ENCODE peak calls at places on chromosome 21, in five cellular contexts. E is kidney epithelial cell, V is NCI-H774, J is NCI-H2081, R is D721Med. G is an unnamed sample.

GRCh38 chr21:26788783-26789182 is 56.4 kb downstream of the ADAMTS1 start:
- DNase-seq in R (no peak), E (no peak), J (no peak), V (no peak), G (no peak)

GRCh38 chr21:37582613-37583012 is 216.0 kb downstream of the DYRK1A start:
- DNase-seq in R (no peak), J (no peak), E (peak), V (peak), G (no peak)

GRCh38 chr21:34994646-34995631 is 54.2 kb downstream of the RUNX1 start:
- DNase-seq in R (no peak), E (no peak), J (no peak), V (no peak), G (no peak)

GRCh38 chr21:36325373-36326010 is 5.5 kb downstream of the MORC3 start:
- DNase-seq in E (no peak), V (no peak), J (no peak), R (no peak), G (no peak)

GRCh38 chr21:14260459-14260764 is 44.5 kb downstream of the RBM11 start:
- DNase-seq in R (no peak), V (no peak), E (no peak), J (no peak), G (no peak)

GRCh38 chr21:26982767-26983166 is 15.9 kb upstream of the ADAMTS5 start:
- DNase-seq in V (no peak), E (peak), J (no peak), R (no peak), G (no peak)

GRCh38 chr21:41648591-41649031 is 118.2 kb downstream of the RIPK4 start:
- DNase-seq in R (no peak), J (no peak), E (no peak), V (no peak), G (no peak)

GRCh38 chr21:17441370-17441769 is 71.5 kb upstream of the CXADR start:
- DNase-seq in J (peak), R (no peak), E (no peak), V (peak), G (no peak)

GRCh38 chr21:44519346-44520325 is 20.4 kb downstream of the KRTAP10-1 start:
- DNase-seq in E (no peak), R (no peak), V (no peak), J (no peak), G (no peak)

GRCh38 chr21:17612023-17612564 is 607 bp downstream of the BTG3 start:
- DNase-seq in R (no peak), E (no peak), V (no peak), J (no peak), G (no peak)

GRCh38 chr21:27269646-27270045 is 302.8 kb upstream of the ADAMTS5 start:
- DNase-seq in J (no peak), E (peak), V (no peak), R (no peak), G (no peak)

GRCh38 chr21:38800924-38801744 is 4.6 kb upstream of the ETS2 start:
- DNase-seq in R (no peak), V (no peak), E (no peak), J (no peak), G (no peak)

GRCh38 chr21:41507521-41508414 is at the start of gene TMPRSS2:
- DNase-seq in R (no peak), V (no peak), J (no peak), E (no peak), G (no peak)

GRCh38 chr21:17682924-17683323 is 70.2 kb upstream of the BTG3 start:
- DNase-seq in E (no peak), J (no peak), V (no peak), R (no peak), G (no peak)

GRCh38 chr21:20030390-20030789 is 967.8 kb upstream of the NCAM2 start:
- DNase-seq in J (no peak), V (no peak), R (no peak), E (no peak), G (no peak)

GRCh38 chr21:44010429-44010828 is 1.7 kb upstream of the TRAPPC10 start:
- DNase-seq in J (no peak), V (no peak), R (no peak), E (no peak), G (no peak)

GRCh38 chr21:42578034-42578433 is 64.4 kb downstream of the SLC37A1 start:
- DNase-seq in R (no peak), V (no peak), J (no peak), E (no peak), G (no peak)

GRCh38 chr21:45540601-45540970 is 1.7 kb downstream of the SLC19A1 start:
- DNase-seq in J (no peak), E (no peak), V (no peak), R (no peak), G (no peak)

GRCh38 chr21:45384656-45385548 is 20.1 kb upstream of the COL18A1 start:
- DNase-seq in V (no peak), E (no peak), R (no peak), J (no peak), G (no peak)

GRCh38 chr21:43824250-43824882 is 35.0 kb downstream of the RRP1 start:
- DNase-seq in J (no peak), E (no peak), R (no peak), V (no peak), G (no peak)

GRCh38 chr21:31781737-31782136 is 49.8 kb upstream of the SCAF4 start:
- DNase-seq in V (no peak), J (no peak), E (no peak), R (no peak), G (no peak)

GRCh38 chr21:46155514-46156377 is at the start of gene FTCD:
- DNase-seq in J (no peak), V (no peak), R (no peak), E (no peak), G (no peak)